ENCODE peak calls at places on chromosome 12, in six cellular contexts. O is AML-193; L is central memory CD4-positive, alpha-beta T cell; V is mesenchymal stem cell; M is ELR; G is LoVo. H is an unnamed sample.

GRCh38 chr12:118103231-118103600 is 595 bp downstream of the VSIG10 start:
- DNase-seq in L (no peak), V (no peak), G (peak; percentile 23), O (no peak), M (peak; percentile 36), H (peak; percentile 41)

GRCh38 chr12:46608431-46609280 is 217.1 kb downstream of the SLC38A4 start:
- DNase-seq in M (peak; percentile 34), G (no peak), O (no peak), V (peak; percentile 21), L (no peak), H (no peak)

GRCh38 chr12:113424915-113425823 is 3.0 kb downstream of the SDSL start:
- DNase-seq in V (peak; percentile 58), O (peak; percentile 53), M (peak; percentile 60), G (peak; percentile 55), L (peak; percentile 20), H (peak; percentile 55)

GRCh38 chr12:3136641-3137267 is 59.6 kb downstream of the TSPAN9 start:
- DNase-seq in G (no peak), V (no peak), O (no peak), M (no peak), L (no peak), H (no peak)

GRCh38 chr12:65810036-65810435 is 14.2 kb upstream of the HMGA2 start:
- DNase-seq in G (no peak), M (no peak), O (no peak), V (no peak), L (no peak), H (no peak)

GRCh38 chr12:52876371-52876770 is 27.6 kb upstream of the KRT78 start:
- DNase-seq in L (no peak), M (no peak), V (no peak), G (no peak), O (no peak), H (peak; percentile 88)

GRCh38 chr12:126512916-126513913 is 1448.0 kb downstream of the AACS start:
- DNase-seq in V (no peak), G (no peak), L (no peak), O (no peak), M (no peak), H (no peak)

GRCh38 chr12:10363665-10363921 is 26.2 kb downstream of the KLRK1 start:
- DNase-seq in V (no peak), G (no peak), L (no peak), M (no peak), O (no peak), H (no peak)

GRCh38 chr12:116046039-116046438 is 231.5 kb downstream of the MED13L start:
- DNase-seq in G (no peak), V (no peak), M (no peak), O (no peak), L (no peak), H (no peak)

GRCh38 chr12:132924356-132924755 is 31.8 kb downstream of the ZNF605 start:
- DNase-seq in M (no peak), G (no peak), V (no peak), L (no peak), O (no peak), H (no peak)

GRCh38 chr12:121764808-121765207 is 28.7 kb downstream of the RHOF start:
- DNase-seq in O (no peak), V (no peak), L (no peak), M (no peak), G (no peak), H (no peak)

GRCh38 chr12:95114766-95115450 is 41.5 kb upstream of the NR2C1 start:
- DNase-seq in V (no peak), G (no peak), L (no peak), M (peak; percentile 68), O (no peak), H (no peak)

GRCh38 chr12:27685274-27685673 is 11.0 kb upstream of the REP15 start:
- DNase-seq in G (no peak), M (no peak), O (no peak), L (no peak), V (no peak), H (no peak)

GRCh38 chr12:58640314-58640713 is 280.0 kb downstream of the LRIG3 start:
- DNase-seq in L (no peak), G (no peak), M (peak; percentile 2), V (peak; percentile 18), O (no peak), H (no peak)

GRCh38 chr12:12474931-12475485 is 87.7 kb downstream of the DUSP16 start:
- DNase-seq in L (peak; percentile 74), O (no peak), G (no peak), M (peak; percentile 45), V (no peak), H (no peak)

GRCh38 chr12:94677778-94678177 is 27.4 kb upstream of the TMCC3 start:
- DNase-seq in O (no peak), G (no peak), L (no peak), M (no peak), V (no peak), H (no peak)

GRCh38 chr12:109544955-109545531 is 28.3 kb downstream of the MMAB start:
- DNase-seq in O (no peak), L (no peak), M (peak; percentile 71), V (no peak), G (no peak), H (peak; percentile 31)